ENCODE peak calls at places on chromosomes 13 and 19, in nine cellular contexts. W is CD4-positive, CD25-positive, alpha-beta regulatory T cell; P is left ventricle myocardium inferior; K is heart right ventricle; G is naive thymus-derived CD4-positive, alpha-beta T cell; Q is psoas muscle; B is ascending aorta; J is tibial nerve; S is hepatocyte. I is an unnamed sample.

GRCh38 chr13:32423592-32423991 is 4.3 kb downstream of the N4BP2L1 start:
- DNase-seq in W (no peak), P (no peak), K (no peak), G (no peak), Q (no peak), B (no peak), J (no peak), S (no peak), I (no peak)

GRCh38 chr19:29084266-29084665 is 128.7 kb downstream of the UQCRFS1 start:
- DNase-seq in W (no peak), P (no peak), K (no peak), G (no peak), Q (no peak), B (no peak), J (no peak), S (peak; percentile 28), I (peak; percentile 82)

GRCh38 chr19:34772697-34773554 is at the start of gene ZNF599:
- DNase-seq in W (peak; percentile 90), P (peak; percentile 93), K (peak; percentile 92), G (peak; percentile 86), Q (peak; percentile 92), B (peak; percentile 94), J (peak; percentile 71), S (peak; percentile 95), I (peak; percentile 87)

GRCh38 chr13:26584713-26585112 is 27.2 kb downstream of the WASF3 start:
- DNase-seq in W (no peak), P (no peak), K (no peak), G (no peak), Q (no peak), B (no peak), J (no peak), S (peak; percentile 15), I (no peak)

GRCh38 chr19:15452111-15453047 is 2.6 kb upstream of the WIZ start:
- DNase-seq in W (no peak), P (peak; percentile 91), K (peak; percentile 91), G (peak; percentile 42), Q (peak; percentile 93), B (peak; percentile 90), J (peak; percentile 90), S (peak; percentile 86), I (peak; percentile 100)

GRCh38 chr19:51586103-51586728 is 15.1 kb downstream of the ZNF175 start:
- DNase-seq in W (no peak), P (no peak), K (no peak), G (no peak), Q (no peak), B (no peak), J (no peak), S (no peak), I (no peak)

GRCh38 chr13:113919761-113920160 is 54.1 kb downstream of the C13orf46 start:
- DNase-seq in W (no peak), P (no peak), K (no peak), G (no peak), Q (no peak), B (no peak), J (no peak), S (no peak), I (no peak)

GRCh38 chr19:10565028-10565566 is 713 bp downstream of the KRI1 start:
- DNase-seq in W (peak; percentile 43), P (no peak), K (peak; percentile 33), G (no peak), Q (peak; percentile 52), B (peak; percentile 71), J (no peak), S (peak; percentile 67), I (peak; percentile 93)

GRCh38 chr19:41795031-41795461 is 1.3 kb upstream of the CEACAM3 start:
- DNase-seq in W (peak; percentile 63), P (no peak), K (peak; percentile 18), G (peak; percentile 52), Q (no peak), B (no peak), J (no peak), S (peak; percentile 65), I (peak; percentile 50)

GRCh38 chr13:27969866-27970229 is 733 bp upstream of the CDX2 start:
- DNase-seq in W (no peak), P (no peak), K (no peak), G (no peak), Q (no peak), B (peak; percentile 11), J (no peak), S (no peak), I (no peak)
- H3K4me3 ChIP-seq in W (no peak overlapping the region), P (no peak overlapping the region), K (no peak overlapping the region), G (no peak overlapping the region), Q (no peak overlapping the region), B (no peak overlapping the region), J (no peak overlapping the region), S (no peak overlapping the region), I (no peak overlapping the region)

DNA sequence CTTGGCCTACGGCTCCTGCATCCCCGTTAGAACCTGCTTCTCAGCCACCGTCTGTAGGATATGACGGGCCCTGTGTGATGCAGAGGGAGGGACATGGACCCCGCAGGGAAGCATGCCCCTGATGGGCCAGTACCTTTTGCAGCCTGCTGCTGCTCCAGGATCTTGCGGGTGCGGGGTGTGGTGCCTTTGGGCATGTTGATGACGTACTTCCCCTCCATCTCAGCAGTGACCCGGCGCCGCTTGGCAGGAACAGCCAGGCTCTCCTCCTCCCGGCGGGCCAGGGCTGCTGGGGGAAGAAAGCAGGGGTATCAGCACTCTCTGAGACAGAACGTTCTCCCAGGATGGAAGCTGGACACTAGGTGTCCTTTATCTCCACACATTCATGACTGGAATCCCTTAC is 22.0 kb downstream of the C19orf47 start:
- DNase-seq in W (no peak), P (no peak), K (no peak), G (no peak), Q (no peak), B (no peak), J (no peak), S (no peak), I (no peak)
- H3K36me3 ChIP-seq in W (peaks cover 78% of the 10 kb centered on the region), P (peaks cover 100% of the 10 kb centered on the region), K (peaks cover 82% of the 10 kb centered on the region), G (no peaks in the 10 kb centered on the region), Q (peaks cover 8% of the 10 kb centered on the region), B (peaks cover 94% of the 10 kb centered on the region), J (no peaks in the 10 kb centered on the region), S (no peaks in the 10 kb centered on the region), I (peaks cover 25% of the 10 kb centered on the region)

DNA sequence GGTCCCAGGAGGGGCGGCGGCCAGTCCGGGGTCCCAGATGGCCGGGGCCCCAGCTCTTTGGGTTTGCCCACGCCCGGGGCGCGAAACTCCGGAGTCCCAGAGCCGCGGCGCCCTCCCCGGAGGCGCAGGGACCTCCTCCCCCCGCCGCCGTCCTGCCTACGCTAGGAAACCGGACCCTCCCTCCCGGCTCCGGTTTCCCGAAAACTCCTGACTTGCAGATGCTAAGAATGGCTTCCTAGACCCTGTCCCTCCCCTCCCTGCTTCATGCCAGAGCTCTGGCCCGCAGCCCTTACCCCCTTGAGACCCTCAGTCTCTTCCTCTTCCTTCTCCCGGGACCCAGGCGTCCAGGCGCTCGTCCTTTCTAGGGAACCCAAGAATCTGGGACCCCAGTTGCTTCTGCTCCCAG is 468 bp upstream of the MYBPC2 start:
- DNase-seq in W (no peak), P (no peak), K (no peak), G (peak; percentile 36), Q (no peak), B (no peak), J (no peak), S (peak; percentile 66), I (peak; percentile 88)
- H3K27me3 ChIP-seq in W (no peaks in the 10 kb centered on the region), P (peaks cover 73% of the 10 kb centered on the region), K (no peaks in the 10 kb centered on the region), G (no peaks in the 10 kb centered on the region), Q (no peaks in the 10 kb centered on the region), B (peaks cover 20% of the 10 kb centered on the region), J (no peaks in the 10 kb centered on the region), S (peaks cover 7% of the 10 kb centered on the region), I (peaks cover 21% of the 10 kb centered on the region)

GRCh38 chr19:56217039-56217949 is 15.2 kb downstream of the ZSCAN5C start:
- DNase-seq in W (no peak), P (peak; percentile 15), K (peak; percentile 4), G (no peak), Q (no peak), B (no peak), J (no peak), S (peak; percentile 14), I (peak; percentile 88)
- H3K4me3 ChIP-seq in W (no peak overlapping the region), P (peak overlapping the region; percentile 62), K (peak overlapping the region; percentile 55), G (no peak overlapping the region), Q (peak overlapping the region; percentile 54), B (peak overlapping the region; percentile 62), J (peak overlapping the region; percentile 7), S (no peak overlapping the region), I (peak overlapping the region; percentile 27)

GRCh38 chr13:78168981-78169380 is 250.3 kb upstream of the EDNRB start:
- DNase-seq in W (no peak), P (no peak), K (no peak), G (no peak), Q (no peak), B (no peak), J (no peak), S (no peak), I (no peak)

GRCh38 chr13:78169386-78169785 is 250.8 kb upstream of the EDNRB start:
- DNase-seq in W (no peak), P (no peak), K (no peak), G (no peak), Q (no peak), B (no peak), J (no peak), S (no peak), I (no peak)
- H3K36me3 ChIP-seq in W (no peaks in the 10 kb centered on the region), P (no peaks in the 10 kb centered on the region), K (no peaks in the 10 kb centered on the region), G (no peaks in the 10 kb centered on the region), Q (no peaks in the 10 kb centered on the region), B (no peaks in the 10 kb centered on the region), J (no peaks in the 10 kb centered on the region), S (no peaks in the 10 kb centered on the region), I (no peaks in the 10 kb centered on the region)

GRCh38 chr13:28532226-28533048 is 37.5 kb upstream of the FLT1 start:
- DNase-seq in W (no peak), P (peak; percentile 53), K (peak; percentile 47), G (peak; percentile 37), Q (peak; percentile 23), B (no peak), J (no peak), S (peak; percentile 35), I (peak; percentile 81)
- H3K27me3 ChIP-seq in W (peaks cover 24% of the 10 kb centered on the region), P (peaks cover 58% of the 10 kb centered on the region), K (no peaks in the 10 kb centered on the region), G (peaks cover 24% of the 10 kb centered on the region), Q (no peaks in the 10 kb centered on the region), B (peaks cover 12% of the 10 kb centered on the region), J (no peaks in the 10 kb centered on the region), S (peaks cover 49% of the 10 kb centered on the region), I (peaks cover 21% of the 10 kb centered on the region)

DNA sequence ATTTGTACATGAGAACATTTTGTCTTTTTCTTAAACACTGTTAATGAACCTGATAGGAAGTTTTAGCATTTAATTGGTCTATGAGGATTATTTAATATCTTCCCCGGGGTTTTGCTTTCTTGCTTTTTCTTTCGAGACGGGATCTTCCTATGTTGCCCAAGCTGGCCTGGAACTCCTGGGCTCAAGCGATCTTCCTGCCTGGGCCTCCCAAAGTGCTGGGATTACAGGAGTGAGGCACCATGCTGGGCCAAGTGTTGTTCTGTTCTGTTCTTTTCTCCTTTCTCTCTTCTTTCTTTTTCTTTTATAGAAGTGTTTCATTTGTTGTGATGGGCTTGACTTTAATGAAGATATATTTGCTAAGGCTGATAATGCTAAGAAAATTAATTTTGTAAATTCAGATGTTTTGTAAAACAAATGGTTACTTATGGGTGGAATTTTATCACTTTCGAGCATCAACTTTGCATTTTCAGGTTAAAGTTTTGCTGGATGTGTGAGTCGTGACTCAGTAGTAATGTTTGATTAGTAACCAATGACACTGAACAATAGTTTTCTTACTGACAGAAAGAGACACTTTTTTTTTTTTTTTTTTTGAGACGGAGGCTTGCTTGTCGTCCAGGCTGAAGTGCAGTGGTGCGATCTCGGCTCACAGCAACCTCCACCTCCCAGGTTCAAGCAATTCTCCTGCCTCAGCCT is 2.2 kb downstream of the PAN3 start:
- DNase-seq in W (no peak), P (no peak), K (no peak), G (no peak), Q (no peak), B (no peak), J (no peak), S (peak; percentile 6), I (no peak)
- H3K4me3 ChIP-seq in W (peak overlapping the region; percentile 94), P (peak overlapping the region; percentile 100), K (peak overlapping the region; percentile 97), G (peak overlapping the region; percentile 56), Q (peak overlapping the region; percentile 100), B (peak overlapping the region; percentile 95), J (no peak overlapping the region), S (peak overlapping the region; percentile 97), I (peak overlapping the region; percentile 90)

GRCh38 chr19:47321582-47321981 is 10.4 kb upstream of the C5AR2 start:
- DNase-seq in W (no peak), P (no peak), K (no peak), G (no peak), Q (no peak), B (no peak), J (no peak), S (no peak), I (no peak)
- H3K36me3 ChIP-seq in W (no peaks in the 10 kb centered on the region), P (no peaks in the 10 kb centered on the region), K (no peaks in the 10 kb centered on the region), G (no peaks in the 10 kb centered on the region), Q (no peaks in the 10 kb centered on the region), B (no peaks in the 10 kb centered on the region), J (no peaks in the 10 kb centered on the region), S (no peaks in the 10 kb centered on the region), I (no peaks in the 10 kb centered on the region)

I was measured in H7.